ENCODE peak calls at places on chromosomes 16 and 17, in nine cellular contexts. L is mammary epithelial cell, O is HFFc6, C is fibroblast of pulmonary artery, P is lung, Y is fibroblast of lung, W is RWPE1, D is upper lobe of right lung, G is AG10803. B is an unnamed sample.

GRCh38 chr16:66976746-66977145 is 11.6 kb upstream of the CES4A start:
- DNase-seq in L (no peak), O (no peak), C (no peak), P (no peak), Y (no peak), W (no peak), D (no peak), G (no peak), B (no peak)

GRCh38 chr16:79618041-79618711 is 17.6 kb upstream of the MAF start:
- DNase-seq in L (no peak), O (no peak), C (no peak), P (no peak), Y (no peak), W (no peak), D (no peak), G (no peak), B (no peak)

GRCh38 chr17:72184805-72185204 is 64.0 kb downstream of the SOX9 start:
- DNase-seq in L (no peak), O (peak), C (peak), P (no peak), Y (peak), W (no peak), D (no peak), G (peak), B (peak)

GRCh38 chr17:21043296-21044232 is 753 bp upstream of the USP22 start:
- DNase-seq in L (peak), O (peak), C (peak), P (peak), Y (peak), W (peak), D (peak), G (peak), B (peak)

GRCh38 chr17:61926831-61927210 is 961 bp downstream of the INTS2 start:
- DNase-seq in L (no peak), O (peak), C (no peak), P (no peak), Y (peak), W (no peak), D (no peak), G (peak), B (peak)

GRCh38 chr17:36464765-36465088 is 21.8 kb upstream of the ZNHIT3 start:
- DNase-seq in L (no peak), O (no peak), C (no peak), P (no peak), Y (no peak), W (no peak), D (no peak), G (no peak), B (no peak)

GRCh38 chr17:2094891-2095535 is 40.1 kb downstream of the HIC1 start:
- DNase-seq in L (no peak), O (no peak), C (peak), P (peak), Y (peak), W (no peak), D (peak), G (peak), B (peak)

GRCh38 chr17:46264456-46265198 is 30.3 kb upstream of the LRRC37A start:
- DNase-seq in L (peak), O (peak), C (peak), P (no peak), Y (peak), W (peak), D (no peak), G (peak), B (peak)

GRCh38 chr17:37489197-37490001 is at the start of gene DUSP14:
- DNase-seq in L (peak), O (peak), C (peak), P (peak), Y (peak), W (peak), D (peak), G (peak), B (peak)

GRCh38 chr17:36947922-36948716 is 635 bp upstream of the AATF start:
- DNase-seq in L (no peak), O (no peak), C (no peak), P (no peak), Y (no peak), W (no peak), D (no peak), G (no peak), B (no peak)

GRCh38 chr16:85029981-85030381 is 2.4 kb downstream of the KIAA0513 start:
- DNase-seq in L (no peak), O (no peak), C (no peak), P (no peak), Y (no peak), W (no peak), D (no peak), G (no peak), B (no peak)

GRCh38 chr17:56441331-56441730 is 152.2 kb upstream of the NOG start:
- DNase-seq in L (peak), O (peak), C (peak), P (no peak), Y (peak), W (peak), D (no peak), G (peak), B (peak)

GRCh38 chr16:51390877-51391276 is 239.8 kb upstream of the SALL1 start:
- DNase-seq in L (no peak), O (no peak), C (no peak), P (no peak), Y (no peak), W (no peak), D (no peak), G (no peak), B (no peak)

GRCh38 chr17:44983563-44983962 is 15.5 kb upstream of the C1QL1 start:
- DNase-seq in L (no peak), O (no peak), C (no peak), P (no peak), Y (no peak), W (no peak), D (no peak), G (no peak), B (no peak)

GRCh38 chr16:50093607-50094570 is 28.1 kb downstream of the HEATR3 start:
- DNase-seq in L (no peak), O (no peak), C (no peak), P (peak), Y (peak), W (no peak), D (peak), G (peak), B (peak)

GRCh38 chr17:78736526-78737079 is 45.5 kb downstream of the CYTH1 start:
- DNase-seq in L (peak), O (no peak), C (no peak), P (peak), Y (no peak), W (peak), D (peak), G (no peak), B (no peak)

GRCh38 chr17:49969134-49969759 is at the start of gene DLX4:
- DNase-seq in L (no peak), O (no peak), C (no peak), P (no peak), Y (no peak), W (peak), D (no peak), G (no peak), B (no peak)

GRCh38 chr17:44794699-44795413 is 35.2 kb downstream of the GJC1 start:
- DNase-seq in L (peak), O (peak), C (peak), P (no peak), Y (peak), W (peak), D (peak), G (peak), B (peak)

GRCh38 chr16:54511181-54511731 is 224.7 kb upstream of the IRX3 start:
- DNase-seq in L (no peak), O (no peak), C (peak), P (no peak), Y (peak), W (no peak), D (no peak), G (peak), B (peak)

GRCh38 chr17:32536736-32537646 is 50.2 kb downstream of the CDK5R1 start:
- DNase-seq in L (no peak), O (peak), C (peak), P (no peak), Y (peak), W (no peak), D (no peak), G (peak), B (peak)

GRCh38 chr17:76612977-76613851 is 27.6 kb upstream of the ST6GALNAC2 start:
- DNase-seq in L (peak), O (peak), C (no peak), P (no peak), Y (no peak), W (no peak), D (peak), G (no peak), B (no peak)

GRCh38 chr16:70746040-70746707 is 54.8 kb downstream of the VAC14 start:
- DNase-seq in L (peak), O (peak), C (peak), P (peak), Y (peak), W (peak), D (peak), G (peak), B (peak)

GRCh38 chr16:56277040-56277439 is 85.8 kb downstream of the GNAO1 start:
- DNase-seq in L (no peak), O (no peak), C (no peak), P (no peak), Y (no peak), W (no peak), D (peak), G (no peak), B (no peak)
- TF ChIP-seq CTCF in L (peak), O (peak), C (peak), P (no peak), Y (no peak), W (no peak), D (no peak), G (peak), B (peak)

DNA sequence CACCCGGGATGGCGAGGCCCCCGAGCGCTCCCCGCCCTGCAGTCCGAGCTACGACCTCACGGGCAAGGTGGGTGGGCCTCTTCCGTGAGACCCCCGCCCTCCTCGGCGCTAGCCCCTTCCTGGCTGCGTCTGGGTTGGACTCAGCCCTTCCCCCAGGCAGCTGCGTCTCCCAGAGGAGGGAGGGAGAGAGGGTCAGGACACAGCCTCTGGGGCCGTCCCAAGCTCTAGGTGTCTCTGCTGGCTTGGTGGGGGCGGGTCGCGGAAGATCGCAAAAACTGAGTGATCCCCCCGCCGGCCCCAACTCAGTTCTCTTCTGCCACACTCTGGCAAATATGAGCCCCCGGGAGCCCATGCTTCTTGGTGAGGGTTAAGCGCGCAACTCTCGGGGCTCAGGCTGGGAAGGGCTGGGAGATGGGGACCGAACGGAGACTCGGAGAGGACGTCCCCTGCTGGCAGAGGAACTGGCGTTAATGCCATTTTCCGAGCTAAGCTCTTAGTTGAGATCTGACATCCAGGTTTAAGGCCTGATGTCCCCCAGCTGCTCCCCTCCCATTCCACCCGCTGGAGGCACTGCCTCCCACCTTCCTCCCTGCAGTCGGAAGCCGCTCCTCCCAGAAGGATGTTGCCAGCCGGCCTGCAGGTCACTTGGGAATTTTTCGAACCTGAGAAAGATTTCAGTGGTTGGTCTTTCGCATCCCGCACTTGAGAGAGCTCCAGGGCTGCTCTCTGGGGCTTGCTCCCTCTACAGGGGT is 419 bp downstream of the RAB37 start:
- DNase-seq in L (no peak), O (no peak), C (peak), P (no peak), Y (peak), W (no peak), D (no peak), G (no peak), B (peak)
- TF ChIP-seq CTCF in L (peak), O (peak), C (peak), P (peak), Y (peak), W (no peak), D (peak), G (peak), B (peak)

GRCh38 chr16:1099224-1100083 is 3.4 kb upstream of the C1QTNF8 start:
- DNase-seq in L (no peak), O (no peak), C (no peak), P (no peak), Y (no peak), W (no peak), D (no peak), G (no peak), B (no peak)

GRCh38 chr16:1102333-1102700 is 6.3 kb upstream of the C1QTNF8 start:
- DNase-seq in L (no peak), O (no peak), C (no peak), P (no peak), Y (no peak), W (no peak), D (no peak), G (no peak), B (no peak)

GRCh38 chr16:1100084-1100800 is 4.2 kb upstream of the C1QTNF8 start:
- DNase-seq in L (no peak), O (no peak), C (no peak), P (no peak), Y (no peak), W (no peak), D (no peak), G (no peak), B (no peak)

GRCh38 chr16:1101573-1102332 is 5.7 kb upstream of the C1QTNF8 start:
- DNase-seq in L (no peak), O (no peak), C (no peak), P (no peak), Y (no peak), W (no peak), D (no peak), G (no peak), B (no peak)

DNA sequence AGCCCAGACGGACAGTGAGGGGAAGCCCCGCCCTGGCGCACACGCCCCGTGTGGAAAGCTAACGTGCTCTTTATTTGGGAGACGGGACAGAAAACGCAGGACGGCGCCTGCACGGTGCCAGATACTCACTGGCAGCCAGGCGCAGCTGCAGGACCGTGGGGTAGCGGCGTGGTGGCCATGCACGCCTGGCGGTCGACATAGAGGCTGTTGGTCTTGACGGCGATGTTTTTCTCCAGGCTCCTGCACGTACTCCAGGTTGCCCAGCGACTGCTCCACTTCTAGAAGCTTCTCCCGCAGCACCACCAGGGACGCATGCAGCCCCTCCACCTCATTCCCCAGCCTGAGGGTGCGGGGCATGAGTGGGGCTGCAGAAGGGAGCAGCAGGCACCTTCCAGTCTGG is 5.1 kb upstream of the C1QTNF8 start:
- DNase-seq in L (no peak), O (no peak), C (no peak), P (no peak), Y (no peak), W (no peak), D (no peak), G (no peak), B (no peak)
- TF ChIP-seq CTCF in L (no peak), O (no peak), C (no peak), P (no peak), Y (no peak), W (no peak), D (no peak), G (no peak), B (no peak)

GRCh38 chr17:67637901-67638641 is 79.7 kb upstream of the NOL11 start:
- DNase-seq in L (peak), O (no peak), C (no peak), P (peak), Y (peak), W (peak), D (peak), G (no peak), B (no peak)
- TF ChIP-seq CTCF in L (no peak), O (no peak), C (no peak), P (no peak), Y (no peak), W (no peak), D (no peak), G (no peak), B (no peak)

GRCh38 chr16:53504161-53504663 is 1.2 kb upstream of the AKTIP start:
- DNase-seq in L (peak), O (peak), C (peak), P (peak), Y (peak), W (no peak), D (peak), G (peak), B (peak)
- TF ChIP-seq CTCF in L (no peak), O (no peak), C (no peak), P (no peak), Y (no peak), W (no peak), D (no peak), G (no peak), B (no peak)

GRCh38 chr17:29619251-29619650 is 3.5 kb downstream of the CORO6 start:
- DNase-seq in L (no peak), O (peak), C (peak), P (no peak), Y (peak), W (no peak), D (peak), G (peak), B (no peak)
- TF ChIP-seq CTCF in L (peak), O (peak), C (peak), P (no peak), Y (no peak), W (no peak), D (no peak), G (peak), B (peak)